ENCODE peak calls at places on chromosomes 4 and X, in five cellular contexts. K is NCI-H2081, Y is GM03348, U is renal cortical epithelial cell, O is choroid plexus epithelial cell. R is an unnamed sample.

GRCh38 chrX:70030242-70030823 is 19.4 kb downstream of the AWAT2 start:
- DNase-seq in K (peak), Y (peak), U (peak), O (peak), R (peak)

GRCh38 chrX:10904220-10904619 is 206.9 kb upstream of the HCCS start:
- DNase-seq in K (no peak), Y (no peak), U (no peak), O (no peak), R (no peak)

GRCh38 chrX:48683411-48683982 is at the start of gene WAS:
- DNase-seq in K (no peak), Y (no peak), U (no peak), O (no peak), R (peak)

GRCh38 chr4:156705291-156705690 is 266.3 kb downstream of the PDGFC start:
- DNase-seq in K (no peak), Y (peak), U (peak), O (peak), R (no peak)

GRCh38 chrX:20517565-20517964 is 250.9 kb upstream of the RPS6KA3 start:
- DNase-seq in K (no peak), Y (no peak), U (no peak), O (no peak), R (no peak)

GRCh38 chr4:82388405-82388804 is 14.6 kb upstream of the HNRNPD start:
- DNase-seq in K (no peak), Y (no peak), U (no peak), O (no peak), R (no peak)

GRCh38 chr4:174631901-174632758 is 109.8 kb upstream of the HPGD start:
- DNase-seq in K (peak), Y (peak), U (peak), O (peak), R (peak)

GRCh38 chrX:129833153-129834004 is 10.3 kb downstream of the ZDHHC9 start:
- DNase-seq in K (no peak), Y (peak), U (peak), O (peak), R (no peak)

GRCh38 chrX:11533211-11533651 is 132.5 kb downstream of the ARHGAP6 start:
- DNase-seq in K (peak), Y (peak), U (peak), O (peak), R (peak)

GRCh38 chr4:175376287-175376977 is 435.6 kb downstream of the GPM6A start:
- DNase-seq in K (no peak), Y (no peak), U (no peak), O (no peak), R (no peak)

GRCh38 chr4:121656269-121656641 is 40.5 kb downstream of the ANXA5 start:
- DNase-seq in K (peak), Y (peak), U (peak), O (peak), R (no peak)

GRCh38 chr4:53592686-53593641 is 1.7 kb upstream of the LNX1 start:
- DNase-seq in K (peak), Y (no peak), U (peak), O (peak), R (no peak)

GRCh38 chr4:182202650-182203049 is 40.6 kb upstream of the TENM3 start:
- DNase-seq in K (no peak), Y (no peak), U (no peak), O (no peak), R (no peak)

GRCh38 chr4:185726931-185727330 is 85.1 kb downstream of the SORBS2 start:
- DNase-seq in K (no peak), Y (no peak), U (peak), O (peak), R (no peak)

GRCh38 chrX:133435544-133436124 is 20.3 kb upstream of the GPC4 start:
- DNase-seq in K (no peak), Y (no peak), U (no peak), O (no peak), R (no peak)

GRCh38 chr4:74038161-74039064 is at the start of gene CXCL3:
- DNase-seq in K (peak), Y (peak), U (peak), O (peak), R (peak)

GRCh38 chr4:53908661-53909078 is 155.7 kb downstream of the CHIC2 start:
- DNase-seq in K (peak), Y (peak), U (peak), O (peak), R (peak)

GRCh38 chr4:148795156-148795864 is 353.1 kb upstream of the NR3C2 start:
- DNase-seq in K (no peak), Y (peak), U (peak), O (peak), R (no peak)

R was measured in germinal center.